ENCODE peak calls at places on chromosomes 5 and 9, in four cellular contexts. One of them, this sample, is unnamed.

GRCh38 chr9:94869415-94869838 is 142.9 kb downstream of the AOPEP start:
- ATAC-seq in Panc1: no peak
- ATAC-seq in stimulated activated naive B cell treated with anti-CD40 and anti-IgM and Interleukin-4, amounts not matched to agents 10 μg/mL and 1 μg/mL and 100 μg/mL, for 72 hours: no peak
- ATAC-seq in GM23338: no peak
- ATAC-seq in this sample: no peak

GRCh38 chr5:54302267-54302687 is 8.1 kb downstream of the ARL15 start:
- ATAC-seq in Panc1: no peak
- ATAC-seq in stimulated activated naive B cell treated with anti-CD40 and anti-IgM and Interleukin-4, amounts not matched to agents 10 μg/mL and 1 μg/mL and 100 μg/mL, for 72 hours: no peak
- ATAC-seq in GM23338: no peak
- ATAC-seq in this sample: no peak

GRCh38 chr9:134936021-134936761 is 18.5 kb upstream of the FCN1 start:
- ATAC-seq in GM23338: peak
- ATAC-seq in Panc1: no peak
- ATAC-seq in stimulated activated naive B cell treated with anti-CD40 and anti-IgM and Interleukin-4, amounts not matched to agents 10 μg/mL and 1 μg/mL and 100 μg/mL, for 72 hours: peak
- ATAC-seq in this sample: no peak

GRCh38 chr5:163888366-163888765 is 382.9 kb downstream of the MAT2B start:
- ATAC-seq in GM23338: no peak
- ATAC-seq in stimulated activated naive B cell treated with anti-CD40 and anti-IgM and Interleukin-4, amounts not matched to agents 10 μg/mL and 1 μg/mL and 100 μg/mL, for 72 hours: no peak
- ATAC-seq in Panc1: no peak
- ATAC-seq in this sample: no peak

GRCh38 chr9:113220467-113221002 is 542 bp downstream of the FKBP15 start:
- ATAC-seq in GM23338: no peak
- ATAC-seq in stimulated activated naive B cell treated with anti-CD40 and anti-IgM and Interleukin-4, amounts not matched to agents 10 μg/mL and 1 μg/mL and 100 μg/mL, for 72 hours: peak
- ATAC-seq in Panc1: no peak
- ATAC-seq in this sample: peak

GRCh38 chr5:134563962-134564361 is 38.5 kb downstream of the JADE2 start:
- ATAC-seq in GM23338: no peak
- ATAC-seq in stimulated activated naive B cell treated with anti-CD40 and anti-IgM and Interleukin-4, amounts not matched to agents 10 μg/mL and 1 μg/mL and 100 μg/mL, for 72 hours: no peak
- ATAC-seq in Panc1: no peak
- ATAC-seq in this sample: no peak

GRCh38 chr5:97641081-97641480 is 458.0 kb upstream of the RIOK2 start:
- ATAC-seq in GM23338: no peak
- ATAC-seq in stimulated activated naive B cell treated with anti-CD40 and anti-IgM and Interleukin-4, amounts not matched to agents 10 μg/mL and 1 μg/mL and 100 μg/mL, for 72 hours: no peak
- ATAC-seq in Panc1: no peak
- ATAC-seq in this sample: no peak

GRCh38 chr5:52015760-52016159 is 632.5 kb downstream of the ISL1 start:
- ATAC-seq in GM23338: no peak
- ATAC-seq in stimulated activated naive B cell treated with anti-CD40 and anti-IgM and Interleukin-4, amounts not matched to agents 10 μg/mL and 1 μg/mL and 100 μg/mL, for 72 hours: no peak
- ATAC-seq in Panc1: no peak
- ATAC-seq in this sample: no peak

GRCh38 chr5:1702318-1702717 is 97.3 kb downstream of the MRPL36 start:
- ATAC-seq in Panc1: no peak
- ATAC-seq in GM23338: peak
- ATAC-seq in stimulated activated naive B cell treated with anti-CD40 and anti-IgM and Interleukin-4, amounts not matched to agents 10 μg/mL and 1 μg/mL and 100 μg/mL, for 72 hours: no peak
- ATAC-seq in this sample: no peak

GRCh38 chr5:68182094-68182493 is 33.5 kb upstream of the PIK3R1 start:
- ATAC-seq in Panc1: no peak
- ATAC-seq in GM23338: no peak
- ATAC-seq in stimulated activated naive B cell treated with anti-CD40 and anti-IgM and Interleukin-4, amounts not matched to agents 10 μg/mL and 1 μg/mL and 100 μg/mL, for 72 hours: no peak
- ATAC-seq in this sample: no peak

GRCh38 chr5:98975223-98975622 is 46.4 kb upstream of the CHD1 start:
- ATAC-seq in GM23338: no peak
- ATAC-seq in stimulated activated naive B cell treated with anti-CD40 and anti-IgM and Interleukin-4, amounts not matched to agents 10 μg/mL and 1 μg/mL and 100 μg/mL, for 72 hours: peak
- ATAC-seq in Panc1: no peak
- ATAC-seq in this sample: peak

GRCh38 chr5:107792940-107793339 is 122.2 kb upstream of the EFNA5 start:
- ATAC-seq in stimulated activated naive B cell treated with anti-CD40 and anti-IgM and Interleukin-4, amounts not matched to agents 10 μg/mL and 1 μg/mL and 100 μg/mL, for 72 hours: no peak
- ATAC-seq in GM23338: no peak
- ATAC-seq in Panc1: no peak
- ATAC-seq in this sample: no peak

GRCh38 chr5:102289251-102289899 is 6.7 kb downstream of the SLCO4C1 start:
- ATAC-seq in stimulated activated naive B cell treated with anti-CD40 and anti-IgM and Interleukin-4, amounts not matched to agents 10 μg/mL and 1 μg/mL and 100 μg/mL, for 72 hours: no peak
- ATAC-seq in Panc1: no peak
- ATAC-seq in GM23338: no peak
- ATAC-seq in this sample: no peak

GRCh38 chr5:38714703-38715355 is 131.0 kb upstream of the OSMR start:
- ATAC-seq in GM23338: no peak
- ATAC-seq in Panc1: no peak
- ATAC-seq in stimulated activated naive B cell treated with anti-CD40 and anti-IgM and Interleukin-4, amounts not matched to agents 10 μg/mL and 1 μg/mL and 100 μg/mL, for 72 hours: no peak
- ATAC-seq in this sample: no peak

GRCh38 chr5:78627175-78627574 is 21.4 kb downstream of the LHFPL2 start:
- ATAC-seq in GM23338: peak
- ATAC-seq in stimulated activated naive B cell treated with anti-CD40 and anti-IgM and Interleukin-4, amounts not matched to agents 10 μg/mL and 1 μg/mL and 100 μg/mL, for 72 hours: no peak
- ATAC-seq in Panc1: no peak
- ATAC-seq in this sample: peak

GRCh38 chr9:138072897-138073296 is 195.3 kb downstream of the CACNA1B start:
- ATAC-seq in stimulated activated naive B cell treated with anti-CD40 and anti-IgM and Interleukin-4, amounts not matched to agents 10 μg/mL and 1 μg/mL and 100 μg/mL, for 72 hours: no peak
- ATAC-seq in GM23338: peak
- ATAC-seq in Panc1: no peak
- ATAC-seq in this sample: no peak